ENCODE peak calls at places on chromosomes 11 and 22, in seven cellular contexts. K is tibial nerve, P is thyroid gland, S is IMR-90, Z is HCT116, U is GM12892, M is HepG2. B is an unnamed sample.

GRCh38 chr11:123478352-123478986 is 48.4 kb downstream of the GRAMD1B start:
- DNase-seq in P (peak; percentile 56), S (peak; percentile 85), Z (peak; percentile 77), U (no peak), K (no peak), M (peak; percentile 64), B (no peak)

GRCh38 chr11:94737171-94737611 is 31.0 kb upstream of the AMOTL1 start:
- DNase-seq in K (no peak), M (peak; percentile 11), P (no peak), Z (no peak), S (peak; percentile 54), U (no peak), B (no peak)

GRCh38 chr22:19674129-19674928 is 40.0 kb upstream of the SEPTIN5 start:
- DNase-seq in Z (no peak), M (no peak), K (no peak), S (no peak), P (no peak), U (no peak), B (no peak)

GRCh38 chr22:41537203-41537602 is 7.1 kb downstream of the POLR3H start:
- DNase-seq in K (no peak), Z (no peak), U (no peak), P (no peak), M (no peak), S (no peak), B (no peak)

GRCh38 chr11:118042126-118042525 is 34.8 kb upstream of the TMPRSS4 start:
- DNase-seq in P (no peak), S (no peak), U (no peak), M (no peak), K (no peak), Z (no peak), B (no peak)

GRCh38 chr11:123325535-123325934 is 104.5 kb upstream of the GRAMD1B start:
- DNase-seq in P (no peak), Z (no peak), M (no peak), K (no peak), S (no peak), U (no peak), B (no peak)

GRCh38 chr11:100639140-100639539 is 47.9 kb upstream of the ARHGAP42 start:
- DNase-seq in M (no peak), Z (no peak), S (peak; percentile 83), K (no peak), P (peak; percentile 20), U (no peak), B (no peak)

GRCh38 chr22:40509401-40510134 is 127.0 kb downstream of the MRTFA start:
- DNase-seq in U (no peak), Z (no peak), M (no peak), S (peak; percentile 96), P (peak; percentile 43), K (peak; percentile 69), B (no peak)

GRCh38 chr11:15761235-15761634 is 595.1 kb downstream of the SOX6 start:
- DNase-seq in P (no peak), K (no peak), M (no peak), U (no peak), Z (no peak), S (no peak), B (no peak)

GRCh38 chr11:118052581-118053206 is 24.2 kb upstream of the TMPRSS4 start:
- DNase-seq in M (no peak), Z (no peak), K (no peak), U (no peak), P (no peak), S (no peak), B (no peak)

GRCh38 chr11:45652781-45653180 is 12.6 kb downstream of the CHST1 start:
- DNase-seq in K (no peak), P (no peak), Z (no peak), S (peak; percentile 52), U (no peak), M (no peak), B (no peak)

GRCh38 chr22:48829908-48830307 is 997.8 kb downstream of the BRD1 start:
- DNase-seq in K (no peak), M (no peak), P (no peak), Z (no peak), U (no peak), S (no peak), B (peak; percentile 56)

GRCh38 chr11:117182551-117182935 is 4.0 kb downstream of the SIDT2 start:
- DNase-seq in U (no peak), M (no peak), S (no peak), Z (no peak), K (no peak), P (peak; percentile 2), B (no peak)

GRCh38 chr11:111372538-111372937 is 6.5 kb downstream of the POU2AF1 start:
- DNase-seq in P (no peak), M (no peak), K (no peak), Z (no peak), U (no peak), S (no peak), B (no peak)

GRCh38 chr11:108916290-108916689 is 251.4 kb downstream of the DDX10 start:
- DNase-seq in P (no peak), K (no peak), Z (no peak), U (no peak), S (peak; percentile 59), M (no peak), B (no peak)

GRCh38 chr11:12800032-12800671 is 125.9 kb downstream of the TEAD1 start:
- DNase-seq in P (peak; percentile 43), M (peak; percentile 86), U (no peak), K (no peak), S (peak; percentile 81), Z (peak; percentile 74), B (no peak)

GRCh38 chr22:25368271-25368670 is 148.8 kb downstream of the CRYBB2 start:
- DNase-seq in S (peak; percentile 77), Z (no peak), K (no peak), U (no peak), M (no peak), P (no peak), B (no peak)

GRCh38 chr11:110093407-110094297 is 460 bp downstream of the ZC3H12C start:
- DNase-seq in Z (peak; percentile 15), M (peak; percentile 11), P (peak; percentile 65), K (peak; percentile 39), U (peak; percentile 33), S (peak; percentile 51), B (peak; percentile 85)

GRCh38 chr22:19108807-19109197 is 13.4 kb downstream of the DGCR2 start:
- DNase-seq in U (no peak), K (no peak), Z (no peak), P (no peak), M (no peak), S (no peak), B (no peak)

GRCh38 chr22:46053563-46054090 is 76.7 kb upstream of the WNT7B start:
- DNase-seq in M (no peak), S (peak; percentile 38), U (peak; percentile 62), Z (no peak), K (no peak), P (peak; percentile 78), B (peak; percentile 94)

GRCh38 chr22:46054091-46054877 is 77.3 kb upstream of the WNT7B start:
- DNase-seq in Z (no peak), S (peak; percentile 45), P (peak; percentile 65), U (peak; percentile 55), K (no peak), M (no peak), B (peak; percentile 94)

GRCh38 chr22:46052331-46052771 is 75.4 kb upstream of the WNT7B start:
- DNase-seq in K (no peak), M (no peak), Z (no peak), S (no peak), U (no peak), P (no peak), B (peak; percentile 77)

GRCh38 chr22:46051646-46052045 is 74.7 kb upstream of the WNT7B start:
- DNase-seq in K (no peak), U (no peak), M (no peak), S (no peak), Z (no peak), P (no peak), B (peak; percentile 65)

GRCh38 chr22:46052801-46053562 is 76.0 kb upstream of the WNT7B start:
- DNase-seq in P (peak; percentile 38), S (no peak), K (no peak), U (no peak), M (no peak), Z (no peak), B (peak; percentile 89)
- TF ChIP-seq POLR2A in P (no peak), S (no peak), K (no peak), U (no peak), M (no peak), Z (no peak), B (peak; percentile 37)

GRCh38 chr11:63683133-63683991 is 2.1 kb downstream of the RTN3 start:
- DNase-seq in U (no peak), Z (no peak), K (no peak), S (peak; percentile 53), M (no peak), P (no peak), B (no peak)
- TF ChIP-seq POLR2A in U (no peak), Z (no peak), K (no peak), S (no peak), M (no peak), P (peak; percentile 0), B (no peak)

GRCh38 chr22:37601540-37602442 is 6.8 kb upstream of the GGA1 start:
- DNase-seq in Z (peak; percentile 56), P (no peak), U (no peak), S (peak; percentile 33), K (no peak), M (peak; percentile 91), B (no peak)
- TF ChIP-seq POLR2A in Z (peak; percentile 46), P (no peak), U (no peak), S (no peak), K (no peak), M (peak; percentile 64), B (no peak)

GRCh38 chr11:64245797-64246623 is 733 bp downstream of the PPP1R14B start:
- DNase-seq in U (no peak), S (peak; percentile 91), Z (no peak), P (peak; percentile 74), M (peak; percentile 58), K (peak; percentile 58), B (peak; percentile 89)
- TF ChIP-seq POLR2A in U (no peak), S (peak; percentile 88), Z (no peak), P (peak; percentile 14), M (no peak), K (no peak), B (no peak)

GRCh38 chr11:69083531-69084247 is 35.0 kb downstream of the TPCN2 start:
- DNase-seq in M (no peak), S (no peak), P (no peak), K (no peak), Z (no peak), U (no peak), B (no peak)
- TF ChIP-seq POLR2A in M (no peak), S (no peak), P (no peak), K (no peak), Z (no peak), U (no peak), B (no peak)

DNA sequence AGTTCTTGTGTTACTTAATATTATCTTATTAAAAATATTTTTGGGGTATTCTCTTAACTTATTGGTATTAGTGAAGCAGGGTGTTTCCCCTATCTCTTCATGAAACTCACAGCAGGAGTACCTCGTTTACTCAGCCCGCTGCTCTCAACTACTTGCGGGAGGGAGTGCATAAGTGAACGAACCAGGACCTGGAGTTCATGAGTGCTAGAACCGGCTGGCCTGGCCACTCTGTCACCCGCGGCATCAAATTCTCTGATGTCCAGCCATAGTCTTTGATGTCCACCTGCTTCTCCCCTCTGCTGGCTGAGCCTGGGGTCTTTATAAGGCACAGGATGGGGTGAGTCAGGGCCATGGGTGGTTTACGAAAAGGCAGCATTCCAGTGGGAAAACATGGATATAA is 216.7 kb upstream of the ANO5 start:
- DNase-seq in Z (no peak), U (no peak), M (no peak), S (no peak), K (no peak), P (no peak), B (no peak)
- TF ChIP-seq POLR2A in Z (no peak), U (no peak), M (no peak), S (no peak), K (no peak), P (no peak), B (no peak)